ENCODE peak calls at places on chromosomes 2 and 18, in four cellular contexts. F, Z, R and U are unnamed samples.

GRCh38 chr2:116716444-116716843 is 1098.0 kb upstream of the DDX18 start:
- DNase-seq in F (no peak), Z (no peak), R (no peak), U (no peak)

GRCh38 chr2:118371500-118371899 is 283.2 kb downstream of the INSIG2 start:
- DNase-seq in F (peak; percentile 51), Z (peak; percentile 36), R (peak; percentile 25), U (peak; percentile 42)

GRCh38 chr2:120661551-120661950 is 74.1 kb upstream of the GLI2 start:
- DNase-seq in F (peak; percentile 68), Z (no peak), R (peak; percentile 41), U (no peak)

GRCh38 chr2:26629751-26630150 is 11.4 kb downstream of the CIB4 start:
- DNase-seq in F (no peak), Z (no peak), R (no peak), U (no peak)

GRCh38 chr18:48645427-48646002 is 106.7 kb downstream of the CTIF start:
- DNase-seq in F (no peak), Z (no peak), R (no peak), U (no peak)

GRCh38 chr2:111626037-111626861 is 257.7 kb downstream of the ANAPC1 start:
- DNase-seq in F (peak; percentile 51), Z (no peak), R (no peak), U (no peak)

GRCh38 chr2:152706477-152707020 is 10.7 kb downstream of the PRPF40A start:
- DNase-seq in F (no peak), Z (no peak), R (no peak), U (no peak)

GRCh38 chr2:230874876-230875275 is 10.1 kb downstream of the ITM2C start:
- DNase-seq in F (no peak), Z (no peak), R (peak; percentile 36), U (no peak)

GRCh38 chr2:159202568-159203071 is 83.9 kb downstream of the WDSUB1 start:
- DNase-seq in F (peak; percentile 97), Z (peak; percentile 97), R (no peak), U (no peak)

GRCh38 chr2:184598313-184599053 is at the start of gene ZNF804A:
- DNase-seq in F (peak; percentile 55), Z (peak; percentile 66), R (peak; percentile 39), U (peak; percentile 60)

GRCh38 chr18:906416-907170 is 1.9 kb downstream of the ADCYAP1 start:
- DNase-seq in F (no peak), Z (no peak), R (no peak), U (no peak)

GRCh38 chr2:236657801-236658200 is 88.2 kb downstream of the ACKR3 start:
- DNase-seq in F (no peak), Z (no peak), R (no peak), U (no peak)

GRCh38 chr2:9095690-9096089 is 92.2 kb upstream of the MBOAT2 start:
- DNase-seq in F (peak; percentile 77), Z (peak; percentile 38), R (peak; percentile 77), U (no peak)

GRCh38 chr2:164073758-164074094 is 337.9 kb upstream of the FIGN start:
- DNase-seq in F (no peak), Z (no peak), R (no peak), U (no peak)

GRCh38 chr18:56475250-56475649 is 163.1 kb downstream of the TXNL1 start:
- DNase-seq in F (no peak), Z (peak; percentile 6), R (no peak), U (no peak)

GRCh38 chr2:37797081-37797480 is 125.6 kb upstream of the CDC42EP3 start:
- DNase-seq in F (peak; percentile 51), Z (no peak), R (no peak), U (no peak)

GRCh38 chr2:238966274-238966937 is 118.5 kb downstream of the TWIST2 start:
- DNase-seq in F (no peak), Z (no peak), R (no peak), U (no peak)

GRCh38 chr18:55586841-55587240 is 1.2 kb downstream of the TCF4 start:
- DNase-seq in F (peak; percentile 59), Z (peak; percentile 66), R (no peak), U (peak; percentile 13)

GRCh38 chr2:203446071-203446481 is 89.0 kb downstream of the RAPH1 start:
- DNase-seq in F (peak; percentile 63), Z (peak; percentile 76), R (no peak), U (no peak)

GRCh38 chr2:231016576-231017249 is 20.6 kb upstream of the C2orf72 start:
- DNase-seq in F (peak; percentile 26), Z (peak; percentile 29), R (no peak), U (no peak)

GRCh38 chr2:62705007-62705829 is at the start of gene EHBP1:
- DNase-seq in F (peak; percentile 100), Z (peak; percentile 100), R (peak; percentile 100), U (peak; percentile 100)

GRCh38 chr2:230714122-230714453 is 1.4 kb downstream of the CAB39 start:
- DNase-seq in F (peak; percentile 72), Z (peak; percentile 80), R (no peak), U (peak; percentile 60)

GRCh38 chr2:100580474-100581264 is 17.9 kb downstream of the PDCL3 start:
- DNase-seq in F (no peak), Z (peak; percentile 7), R (peak; percentile 35), U (peak; percentile 62)

GRCh38 chr18:25074925-25075693 is 276.9 kb downstream of the ZNF521 start:
- DNase-seq in F (no peak), Z (no peak), R (no peak), U (no peak)

GRCh38 chr2:168369087-168369486 is 87.0 kb upstream of the CERS6 start:
- DNase-seq in F (no peak), Z (no peak), R (no peak), U (no peak)

GRCh38 chr2:150617351-150617750 is 129.9 kb upstream of the RND3 start:
- DNase-seq in F (peak; percentile 63), Z (no peak), R (no peak), U (no peak)

GRCh38 chr2:167264380-167264779 is 376.1 kb downstream of the XIRP2 start:
- DNase-seq in F (peak; percentile 21), Z (peak; percentile 35), R (peak; percentile 59), U (peak; percentile 2)
- TF ChIP-seq CTCF in F (peak; percentile 37), Z (peak; percentile 43), R (peak; percentile 29), U (no peak)

GRCh38 chr18:37564796-37565137 is 831 bp downstream of the CELF4 start:
- DNase-seq in F (peak; percentile 80), Z (peak; percentile 71), R (peak; percentile 41), U (no peak)

GRCh38 chr18:37565138-37565984 is at the start of gene CELF4:
- DNase-seq in F (no peak), Z (peak; percentile 41), R (no peak), U (no peak)

GRCh38 chr18:37566479-37567060 is 972 bp upstream of the CELF4 start:
- DNase-seq in F (no peak), Z (no peak), R (no peak), U (no peak)

GRCh38 chr18:37567061-37567993 is 1.7 kb upstream of the CELF4 start:
- DNase-seq in F (no peak), Z (no peak), R (no peak), U (no peak)

DNA sequence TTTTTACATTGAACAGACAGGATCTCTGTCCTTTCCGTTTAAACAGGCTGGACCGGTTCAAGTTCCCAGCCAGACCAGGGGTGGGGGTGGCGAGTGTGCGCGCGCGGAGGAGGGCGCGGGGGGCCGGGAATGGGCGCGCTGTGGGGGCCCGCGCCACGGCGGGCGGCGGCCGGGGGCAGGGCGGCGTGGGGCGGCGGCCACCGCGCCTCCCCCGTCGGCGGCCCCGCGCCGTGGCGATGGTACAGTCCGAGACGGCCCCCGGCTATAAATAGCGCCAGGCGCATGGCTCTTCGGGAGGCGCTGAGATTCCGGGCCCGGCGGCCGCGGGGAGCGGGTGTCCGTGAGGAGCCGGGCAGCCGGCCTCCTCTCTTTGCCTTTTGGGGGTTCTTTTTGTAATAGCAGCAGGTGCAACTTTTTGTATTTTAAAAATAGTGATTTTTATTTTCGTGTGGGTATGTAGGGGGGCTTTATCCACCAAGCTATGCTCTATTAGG is 434 bp upstream of the CELF4 start:
- DNase-seq in F (peak; percentile 73), Z (peak; percentile 61), R (no peak), U (no peak)
- H3K4me3 ChIP-seq in F (peak overlapping the region; percentile 48), Z (peak overlapping the region; percentile 74), R (no peak overlapping the region), U (no peak overlapping the region)

GRCh38 chr18:3380384-3380961 is 69.5 kb upstream of the TGIF1 start:
- DNase-seq in F (peak; percentile 62), Z (peak; percentile 25), R (no peak), U (no peak)
- TF ChIP-seq CTCF in F (peak; percentile 16), Z (peak; percentile 8), R (no peak), U (no peak)

GRCh38 chr2:96305091-96305978 is at the start of gene SNRNP200:
- DNase-seq in F (peak; percentile 86), Z (peak; percentile 80), R (peak; percentile 93), U (peak; percentile 93)

GRCh38 chr2:96308248-96308647 is 2.9 kb upstream of the SNRNP200 start:
- DNase-seq in F (no peak), Z (no peak), R (no peak), U (no peak)

GRCh38 chr2:96305979-96306308 is 598 bp upstream of the SNRNP200 start:
- DNase-seq in F (no peak), Z (no peak), R (peak; percentile 40), U (peak; percentile 23)

GRCh38 chr2:96304606-96305005 is 740 bp downstream of the SNRNP200 start:
- DNase-seq in F (no peak), Z (no peak), R (no peak), U (no peak)

GRCh38 chr2:96306370-96306769 is 1.0 kb upstream of the SNRNP200 start:
- DNase-seq in F (no peak), Z (no peak), R (no peak), U (no peak)
- H3K4me3 ChIP-seq in F (peak overlapping the region; percentile 88), Z (peak overlapping the region; percentile 100), R (no peak overlapping the region), U (peak overlapping the region; percentile 88)

GRCh38 chr2:102592601-102593000 is 26.8 kb upstream of the SLC9A2 start:
- DNase-seq in F (peak; percentile 46), Z (peak; percentile 48), R (no peak), U (peak; percentile 27)
- TF ChIP-seq CTCF in F (peak; percentile 68), Z (peak; percentile 74), R (peak; percentile 47), U (peak; percentile 30)

GRCh38 chr2:104888489-104889245 is 34.8 kb downstream of the POU3F3 start:
- DNase-seq in F (no peak), Z (no peak), R (no peak), U (no peak)

GRCh38 chr2:104891145-104891544 is 37.2 kb downstream of the POU3F3 start:
- DNase-seq in F (no peak), Z (no peak), R (no peak), U (no peak)

GRCh38 chr2:104889261-104890091 is 35.6 kb downstream of the POU3F3 start:
- DNase-seq in F (no peak), Z (no peak), R (peak; percentile 82), U (no peak)

GRCh38 chr2:104890092-104890393 is 36.1 kb downstream of the POU3F3 start:
- DNase-seq in F (no peak), Z (no peak), R (peak; percentile 74), U (no peak)

DNA sequence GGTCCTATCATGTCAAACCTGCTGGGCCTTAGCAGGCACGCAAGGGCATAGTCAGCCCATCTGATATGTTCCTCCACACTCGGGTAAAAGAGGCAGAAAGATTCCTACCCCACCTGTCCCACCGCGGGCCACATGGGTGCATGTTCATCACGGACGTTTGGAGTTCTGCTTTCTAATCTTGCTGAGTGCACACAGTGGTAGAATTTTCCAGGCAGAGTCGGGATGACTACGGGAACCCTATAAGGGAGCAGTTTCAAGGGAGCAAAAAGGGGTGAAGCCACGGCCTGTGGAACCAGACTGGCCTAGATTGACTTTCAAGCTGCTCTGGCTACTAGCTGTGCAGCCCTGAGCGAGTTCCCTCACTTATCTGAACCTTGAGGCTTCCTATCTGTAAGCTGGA is 36.8 kb downstream of the POU3F3 start:
- DNase-seq in F (no peak), Z (no peak), R (no peak), U (no peak)
- H3K4me3 ChIP-seq in F (no peak overlapping the region), Z (no peak overlapping the region), R (no peak overlapping the region), U (no peak overlapping the region)